ENCODE peak calls at places on chromosomes 7 and 10, in five cellular contexts. F, P, V, I and J are unnamed samples. For H3K4me1 and H3K9me3, the result is how much of the 10 kb centered on the place peaks cover.

GRCh38 chr7:23472974-23473847 is 2.9 kb upstream of the IGF2BP3 start:
- DNase-seq in F (peak), P (no peak), V (no peak), I (no peak), J (no peak)

GRCh38 chr10:23780331-23780730 is 341.5 kb downstream of the OTUD1 start:
- DNase-seq in F (no peak), P (no peak), V (no peak), I (no peak), J (no peak)

GRCh38 chr10:110456523-110457091 is 41.1 kb upstream of the DUSP5 start:
- DNase-seq in F (no peak), P (no peak), V (no peak), I (peak), J (no peak)

GRCh38 chr10:57472823-57473619 is 794.7 kb downstream of the IPMK start:
- DNase-seq in F (no peak), P (no peak), V (no peak), I (no peak), J (no peak)

GRCh38 chr10:3258291-3258848 is 85.8 kb upstream of the PITRM1 start:
- DNase-seq in F (no peak), P (no peak), V (no peak), I (no peak), J (no peak)

GRCh38 chr10:2436933-2437332 is 630.4 kb upstream of the PFKP start:
- DNase-seq in F (no peak), P (no peak), V (no peak), I (no peak), J (no peak)

GRCh38 chr10:82089327-82089726 is 214.3 kb downstream of the NRG3 start:
- DNase-seq in F (no peak), P (no peak), V (no peak), I (no peak), J (no peak)

GRCh38 chr10:36256905-36257304 is 614.8 kb upstream of the FZD8 start:
- DNase-seq in F (no peak), P (no peak), V (no peak), I (no peak), J (no peak)

GRCh38 chr7:90345548-90346319 is 782 bp upstream of the GTPBP10 start:
- DNase-seq in F (peak), P (peak), V (peak), I (no peak), J (no peak)

GRCh38 chr7:81618400-81619014 is 151.3 kb downstream of the HGF start:
- DNase-seq in F (no peak), P (no peak), V (no peak), I (no peak), J (no peak)

GRCh38 chr10:70174058-70174741 is 3.9 kb upstream of the SAR1A start:
- DNase-seq in F (peak), P (peak), V (peak), I (no peak), J (no peak)

GRCh38 chr7:144437370-144438191 is 34.1 kb upstream of the NOBOX start:
- DNase-seq in F (peak), P (peak), V (peak), I (peak), J (no peak)

GRCh38 chr10:49474901-49475300 is 64.0 kb downstream of the ERCC6 start:
- DNase-seq in F (no peak), P (no peak), V (no peak), I (no peak), J (no peak)

GRCh38 chr7:134941947-134942346 is 44.4 kb upstream of the AGBL3 start:
- DNase-seq in F (no peak), P (no peak), V (no peak), I (no peak), J (no peak)

GRCh38 chr10:71241114-71241898 is 28.9 kb downstream of the UNC5B start:
- DNase-seq in F (no peak), P (no peak), V (no peak), I (peak), J (peak)

GRCh38 chr10:71243756-71244637 is 31.6 kb downstream of the UNC5B start:
- DNase-seq in F (peak), P (no peak), V (peak), I (peak), J (no peak)

GRCh38 chr10:71239946-71240795 is 27.8 kb downstream of the UNC5B start:
- DNase-seq in F (no peak), P (no peak), V (no peak), I (peak), J (peak)

GRCh38 chr10:71242621-71243009 is 30.2 kb downstream of the UNC5B start:
- DNase-seq in F (no peak), P (no peak), V (no peak), I (peak), J (no peak)

GRCh38 chr10:71241899-71242620 is 29.7 kb downstream of the UNC5B start:
- DNase-seq in F (no peak), P (no peak), V (no peak), I (peak), J (no peak)
- H3K4me1 ChIP-seq in F (under half), P (under half), V (half or more), I (half or more), J (under half)

GRCh38 chr7:57403601-57404342 is 46.2 kb upstream of the ZNF716 start:
- DNase-seq in F (no peak), P (no peak), V (no peak), I (peak), J (peak)
- H3K9me3 ChIP-seq in F (under half), P (under half), V (under half), I (under half), J (under half)

GRCh38 chr7:100213672-100214071 is 6.1 kb upstream of the PVRIG start:
- DNase-seq in F (no peak), P (no peak), V (no peak), I (no peak), J (no peak)
- H3K4me1 ChIP-seq in F (under half), P (half or more), V (under half), I (under half), J (under half)

GRCh38 chr10:44183667-44184632 is 200.9 kb downstream of the CXCL12 start:
- DNase-seq in F (no peak), P (no peak), V (no peak), I (no peak), J (no peak)
- H3K9me3 ChIP-seq in F (under half), P (under half), V (under half), I (under half), J (under half)

DNA sequence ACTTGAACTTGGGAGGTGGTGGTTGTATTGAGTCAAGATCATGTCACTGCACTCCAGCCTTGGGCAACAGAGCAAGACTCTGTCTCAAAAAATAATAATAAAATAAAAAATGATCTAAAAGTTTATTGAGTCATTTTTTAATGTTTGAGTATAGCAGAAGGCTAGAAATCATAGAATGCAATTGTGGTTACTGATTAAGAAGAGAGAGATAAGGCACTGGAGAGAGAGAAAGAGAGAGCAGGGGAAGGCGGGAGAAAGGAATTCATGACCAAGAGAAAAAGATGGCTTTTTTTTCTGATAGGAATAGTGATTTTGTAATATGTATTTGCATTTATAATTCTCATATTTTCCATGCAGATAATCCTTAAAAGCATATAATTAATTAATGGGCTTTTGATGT is 76.0 kb downstream of the CHN2 start:
- DNase-seq in F (no peak), P (no peak), V (no peak), I (no peak), J (no peak)
- H3K4me1 ChIP-seq in F (under half), P (under half), V (under half), I (under half), J (under half)

DNA sequence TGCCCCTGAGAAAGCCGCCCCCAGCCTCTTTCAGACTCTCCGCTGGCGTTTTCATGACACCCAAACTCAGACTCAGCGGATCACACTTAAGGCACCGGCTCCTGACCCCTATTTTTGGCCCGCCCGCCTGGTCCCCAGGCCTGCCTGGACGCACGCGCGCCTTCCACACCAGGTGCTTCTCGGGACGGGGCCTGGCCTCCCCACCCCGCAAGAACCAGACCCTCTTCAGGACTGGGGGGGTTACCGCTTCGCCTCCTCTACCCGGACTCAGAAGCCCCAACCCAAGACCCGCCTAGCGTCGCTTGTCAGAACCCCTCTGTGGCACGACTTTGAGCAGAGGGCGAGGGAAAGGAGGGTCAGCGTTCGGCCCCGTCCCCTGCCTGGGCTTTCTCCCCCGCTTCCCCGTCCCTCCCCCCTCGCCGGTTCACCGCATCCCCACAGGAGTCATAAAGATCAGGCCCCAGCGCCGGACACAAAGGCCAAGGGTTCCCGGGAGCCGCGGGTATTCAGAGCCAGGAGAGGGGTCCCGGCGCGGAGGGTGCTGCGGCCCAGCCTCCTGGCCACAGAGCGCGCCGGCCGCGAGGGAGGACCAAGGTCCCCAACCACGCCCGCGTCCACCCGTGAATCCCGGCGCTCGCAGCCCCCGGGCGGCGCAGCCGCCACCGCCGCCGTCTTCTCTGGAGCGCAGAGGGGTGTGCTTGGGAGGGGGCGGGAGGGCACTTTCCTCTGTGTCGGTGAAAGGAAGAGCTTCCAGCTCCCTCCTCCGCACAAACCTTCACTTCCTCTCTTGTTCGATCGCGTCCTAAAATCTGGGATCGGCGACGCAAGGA is 351.9 kb downstream of the DNAJB6 start:
- DNase-seq in F (no peak), P (no peak), V (no peak), I (no peak), J (peak)
- H3K9me3 ChIP-seq in F (under half), P (under half), V (under half), I (under half), J (under half)

GRCh38 chr7:143382126-143382790 is 1.1 kb downstream of the ZYX start:
- DNase-seq in F (no peak), P (no peak), V (no peak), I (peak), J (peak)

GRCh38 chr7:143382791-143383641 is 1.9 kb downstream of the ZYX start:
- DNase-seq in F (no peak), P (no peak), V (no peak), I (peak), J (peak)

GRCh38 chr7:143380646-143381426 is at the start of gene ZYX:
- DNase-seq in F (peak), P (peak), V (peak), I (peak), J (peak)

GRCh38 chr7:143380264-143380645 is 890 bp upstream of the ZYX start:
- DNase-seq in F (peak), P (peak), V (peak), I (peak), J (peak)

DNA sequence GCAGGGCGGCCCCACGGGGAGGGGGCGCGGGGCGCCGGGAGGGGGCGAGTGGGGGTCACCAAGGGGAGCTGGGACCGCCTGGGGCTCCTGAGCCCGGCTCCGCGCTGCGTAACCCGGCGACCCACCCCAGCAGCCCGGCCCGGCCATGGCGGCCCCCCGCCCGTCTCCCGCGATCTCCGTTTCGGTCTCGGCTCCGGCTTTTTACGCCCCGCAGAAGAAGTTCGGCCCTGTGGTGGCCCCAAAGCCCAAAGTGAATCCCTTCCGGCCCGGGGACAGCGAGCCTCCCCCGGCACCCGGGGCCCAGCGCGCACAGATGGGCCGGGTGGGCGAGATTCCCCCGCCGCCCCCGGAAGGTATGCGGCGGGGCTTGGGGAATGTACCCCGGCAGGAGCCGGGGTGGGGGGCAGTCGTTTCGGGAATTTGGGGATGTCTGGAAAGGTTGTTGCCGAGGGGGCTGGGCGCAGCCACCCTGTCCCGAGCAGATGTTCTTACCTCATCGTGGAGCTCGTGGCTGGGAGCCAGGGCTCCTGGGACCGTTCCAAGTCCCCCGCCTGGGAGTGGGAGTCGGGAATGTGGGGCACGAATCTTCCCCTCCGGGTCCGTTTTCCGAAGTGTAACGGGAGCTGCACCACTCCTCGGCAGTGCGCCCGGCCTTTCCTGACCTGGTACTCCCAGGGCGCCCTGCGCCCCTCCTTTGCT is 431 bp downstream of the ZYX start:
- DNase-seq in F (peak), P (no peak), V (peak), I (peak), J (peak)
- H3K4me1 ChIP-seq in F (under half), P (half or more), V (half or more), I (under half), J (under half)

DNA sequence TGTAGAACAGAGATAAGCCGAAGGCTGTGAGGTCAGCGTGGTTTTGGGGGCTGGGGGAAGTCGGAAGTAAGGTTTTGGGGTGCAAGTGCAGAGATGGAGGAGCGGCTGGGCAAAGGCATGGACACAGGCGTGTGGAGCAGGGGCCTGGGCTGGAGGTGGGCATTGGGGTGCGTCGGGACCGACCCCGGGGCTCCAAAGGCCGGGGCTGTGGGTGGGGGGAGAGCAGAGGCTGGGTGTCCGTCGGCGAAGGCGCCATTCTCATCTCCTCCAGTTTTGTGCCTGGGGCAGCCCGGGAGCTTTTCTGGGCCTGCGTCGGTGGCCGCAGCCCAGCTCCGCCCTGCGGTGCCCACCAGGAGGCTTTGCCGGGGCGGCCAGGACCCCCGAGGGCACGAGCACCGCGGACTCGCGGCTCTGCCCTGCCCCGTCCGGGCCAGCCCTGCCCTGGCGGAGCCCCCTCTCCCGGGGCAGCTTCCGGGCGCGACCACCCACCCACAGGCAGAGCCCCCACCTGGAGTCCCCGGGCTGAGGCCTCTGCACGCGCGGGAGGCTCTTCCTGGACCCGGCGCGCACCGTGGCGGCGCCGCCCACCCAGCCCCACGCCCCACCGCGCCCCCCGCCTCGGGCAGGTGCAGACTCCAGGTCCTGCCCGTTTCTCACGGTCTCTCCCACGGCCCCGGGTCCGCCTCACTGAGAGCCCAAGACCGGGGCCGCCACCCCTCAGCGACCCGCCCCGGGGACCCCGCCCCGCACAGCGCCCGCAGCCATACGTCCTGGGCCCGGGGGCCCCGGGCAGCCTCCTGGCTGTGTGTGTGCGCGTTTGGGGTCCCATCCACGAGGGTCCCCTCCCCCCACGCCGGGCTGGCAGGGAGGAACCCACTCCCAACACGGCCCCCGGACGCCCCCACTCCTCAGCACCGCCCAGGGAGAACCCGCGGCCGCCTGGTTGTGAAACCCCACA is 7.7 kb upstream of the SCART1 start:
- DNase-seq in F (no peak), P (no peak), V (no peak), I (peak), J (peak)
- H3K9me3 ChIP-seq in F (under half), P (under half), V (under half), I (under half), J (under half)

DNA sequence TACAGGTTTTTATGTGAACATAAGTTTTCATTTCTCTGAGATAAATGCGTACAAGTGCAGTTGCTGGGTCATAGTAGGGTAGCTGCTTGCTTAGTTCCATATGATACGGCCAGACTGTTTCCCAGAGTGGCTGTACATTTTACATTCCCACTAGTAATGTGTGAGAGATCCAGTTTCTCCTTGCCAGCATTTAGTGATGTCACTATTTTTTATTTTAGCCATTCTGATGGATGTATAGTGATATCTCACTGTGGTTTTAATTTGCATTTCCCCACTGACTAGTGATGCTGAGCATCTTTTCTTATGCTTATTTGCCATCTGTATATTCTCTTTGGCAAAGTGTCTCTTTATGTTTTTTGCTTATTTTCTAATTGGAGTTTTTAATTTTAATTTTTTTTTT is 4.2 kb downstream of the ZMIZ2 start:
- DNase-seq in F (no peak), P (no peak), V (no peak), I (no peak), J (no peak)
- H3K4me1 ChIP-seq in F (under half), P (half or more), V (half or more), I (under half), J (under half)

DNA sequence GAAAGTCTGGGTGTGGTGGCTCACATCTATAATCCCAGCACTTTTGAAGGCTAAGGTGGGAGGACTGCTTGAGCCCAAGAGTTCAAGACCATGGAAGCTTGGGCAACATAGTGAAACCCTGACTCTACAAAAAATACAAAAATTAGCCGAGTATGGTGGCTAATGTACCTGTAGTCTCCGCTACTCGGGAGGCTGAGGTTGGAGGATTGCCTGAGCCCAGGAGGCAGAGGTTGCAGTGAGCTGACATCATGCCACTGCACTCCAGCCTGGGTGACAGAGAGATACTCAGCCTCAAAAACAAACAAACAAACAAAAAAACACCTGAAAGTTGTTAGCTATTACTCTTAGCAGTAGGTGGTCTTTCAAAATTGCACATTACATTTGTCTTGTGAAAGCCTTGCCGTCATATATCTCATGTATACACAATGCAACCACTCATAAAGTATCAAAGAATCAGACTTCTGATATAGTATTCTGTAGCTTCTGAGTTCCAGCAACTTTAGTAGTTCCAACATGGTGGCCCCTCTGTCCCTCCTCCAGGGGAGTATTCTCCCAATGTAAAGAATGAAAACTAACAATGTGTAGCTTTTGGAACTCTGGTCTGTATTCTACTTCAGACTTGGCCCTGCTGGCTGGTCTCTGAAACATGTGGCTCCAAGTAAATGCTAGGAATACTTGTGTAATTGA is 101.5 kb downstream of the ZNF92 start:
- DNase-seq in F (no peak), P (no peak), V (no peak), I (no peak), J (no peak)
- H3K9me3 ChIP-seq in F (under half), P (under half), V (under half), I (under half), J (under half)